ENCODE peak calls at places on chromosomes 6 and 20, in six cellular contexts. I is transverse colon, T is AG04449, S is esophagus squamous epithelium, B is mammary epithelial cell, C is suprapubic skin. X is an unnamed sample.

GRCh38 chr6:145844933-145845531 is 30.4 kb upstream of the FBXO30 start:
- DNase-seq in I (no peak), T (no peak), S (no peak), B (no peak), C (no peak), X (no peak)

GRCh38 chr6:169545956-169546355 is 155.9 kb downstream of the WDR27 start:
- DNase-seq in I (no peak), T (no peak), S (no peak), B (no peak), C (no peak), X (no peak)

GRCh38 chr6:81126150-81126549 is 626.3 kb downstream of the TENT5A start:
- DNase-seq in I (no peak), T (no peak), S (no peak), B (no peak), C (no peak), X (no peak)

GRCh38 chr20:8860011-8860495 is 208.8 kb upstream of the PLCB4 start:
- DNase-seq in I (no peak), T (peak), S (no peak), B (peak), C (no peak), X (no peak)

GRCh38 chr6:3228791-3229565 is 1.5 kb upstream of the TUBB2B start:
- DNase-seq in I (no peak), T (no peak), S (no peak), B (no peak), C (no peak), X (no peak)

GRCh38 chr6:111861321-111861938 is 11.8 kb downstream of the FYN start:
- DNase-seq in I (no peak), T (no peak), S (no peak), B (no peak), C (no peak), X (no peak)

GRCh38 chr20:37257993-37258392 is 3.6 kb downstream of the GHRH start:
- DNase-seq in I (no peak), T (no peak), S (no peak), B (no peak), C (no peak), X (no peak)

GRCh38 chr20:51196991-51197651 is 174.2 kb upstream of the KCNG1 start:
- DNase-seq in I (no peak), T (no peak), S (no peak), B (no peak), C (no peak), X (no peak)

GRCh38 chr20:62580733-62581132 is 61.6 kb upstream of the SLCO4A1 start:
- DNase-seq in I (no peak), T (no peak), S (no peak), B (no peak), C (no peak), X (no peak)

GRCh38 chr20:21571841-21572690 is 58.2 kb upstream of the NKX2-2 start:
- DNase-seq in I (no peak), T (no peak), S (no peak), B (no peak), C (no peak), X (no peak)

GRCh38 chr6:26232950-26233607 is 131.9 kb upstream of the BTN3A2 start:
- DNase-seq in I (no peak), T (no peak), S (no peak), B (peak), C (no peak), X (no peak)

GRCh38 chr6:42390228-42390934 is 61.3 kb downstream of the TRERF1 start:
- DNase-seq in I (peak), T (no peak), S (no peak), B (no peak), C (peak), X (no peak)

GRCh38 chr6:12381587-12381986 is 91.4 kb downstream of the EDN1 start:
- DNase-seq in I (no peak), T (no peak), S (no peak), B (peak), C (no peak), X (no peak)

GRCh38 chr20:45341579-45341938 is 6.7 kb downstream of the SDC4 start:
- DNase-seq in I (no peak), T (no peak), S (no peak), B (no peak), C (no peak), X (no peak)

GRCh38 chr20:32437391-32438074 is 79.4 kb downstream of the ASXL1 start:
- DNase-seq in I (no peak), T (no peak), S (no peak), B (no peak), C (no peak), X (no peak)
- TF ChIP-seq CTCF in I (no peak), T (no peak), S (no peak), B (peak), C (no peak), X (peak)

GRCh38 chr6:44645276-44645675 is 257.8 kb downstream of the CDC5L start:
- DNase-seq in I (no peak), T (no peak), S (no peak), B (no peak), C (no peak), X (no peak)
- TF ChIP-seq CTCF in I (no peak), T (no peak), S (no peak), B (no peak), C (no peak), X (peak)

GRCh38 chr6:36915599-36915998 is 29.8 kb downstream of the C6orf89 start:
- DNase-seq in I (no peak), T (no peak), S (no peak), B (no peak), C (no peak), X (no peak)

GRCh38 chr6:36911946-36912555 is 26.3 kb downstream of the C6orf89 start:
- DNase-seq in I (no peak), T (no peak), S (no peak), B (no peak), C (no peak), X (no peak)

GRCh38 chr6:36913082-36913481 is 27.3 kb downstream of the C6orf89 start:
- DNase-seq in I (no peak), T (no peak), S (no peak), B (no peak), C (no peak), X (no peak)

GRCh38 chr6:36914227-36914794 is 28.6 kb downstream of the C6orf89 start:
- DNase-seq in I (peak), T (no peak), S (no peak), B (peak), C (no peak), X (no peak)

DNA sequence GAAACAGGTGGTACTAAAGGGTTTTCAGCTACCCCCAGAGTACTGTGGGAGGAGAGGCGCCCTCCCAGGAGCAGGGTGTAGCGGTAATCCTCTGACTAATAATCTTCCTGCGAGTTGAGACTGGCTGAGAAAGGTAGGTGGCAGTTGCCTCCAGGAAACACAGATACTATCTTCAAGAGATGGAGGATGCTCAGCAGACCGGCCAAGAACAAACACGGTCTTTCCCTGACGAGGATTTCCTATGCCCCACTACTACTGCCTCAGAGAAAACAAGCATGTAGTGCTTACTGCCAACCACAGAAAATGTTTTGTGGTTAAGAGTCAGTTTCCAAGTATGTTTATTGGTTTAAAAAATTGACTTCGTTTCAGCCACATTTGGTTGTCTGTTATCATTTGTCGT is 26.8 kb downstream of the C6orf89 start:
- DNase-seq in I (peak), T (peak), S (no peak), B (peak), C (no peak), X (no peak)
- TF ChIP-seq CTCF in I (no peak), T (no peak), S (no peak), B (no peak), C (peak), X (no peak)

GRCh38 chr20:48448601-48449384 is 379.0 kb downstream of the PREX1 start:
- DNase-seq in I (no peak), T (no peak), S (no peak), B (no peak), C (no peak), X (no peak)
- TF ChIP-seq CTCF in I (no peak), T (no peak), S (no peak), B (no peak), C (no peak), X (peak)

DNA sequence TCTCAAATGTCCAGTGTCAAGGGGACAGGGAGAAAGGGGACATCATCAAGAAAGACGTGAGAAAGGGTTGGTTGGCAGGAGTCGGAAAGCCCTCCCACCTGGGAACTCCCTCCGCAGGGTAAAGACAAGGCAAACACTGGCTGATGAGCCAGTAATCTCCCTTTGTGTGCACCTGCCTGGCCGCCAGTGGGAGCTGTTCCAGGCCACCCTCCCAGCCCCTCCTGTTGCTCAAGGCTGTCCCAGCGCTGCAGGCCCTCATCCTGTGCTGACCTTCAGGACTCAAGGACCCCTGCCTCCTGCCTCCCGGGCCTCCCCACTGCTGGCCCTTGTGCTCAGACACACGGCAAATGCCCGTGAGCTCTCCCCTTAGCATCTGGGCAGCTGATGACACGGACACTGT is 7.4 kb downstream of the FRMD1 start:
- DNase-seq in I (no peak), T (no peak), S (no peak), B (no peak), C (no peak), X (no peak)
- TF ChIP-seq CTCF in I (no peak), T (no peak), S (no peak), B (no peak), C (no peak), X (peak)

GRCh38 chr6:16285467-16286150 is 47.2 kb downstream of the GMPR start:
- DNase-seq in I (no peak), T (no peak), S (no peak), B (no peak), C (no peak), X (no peak)

GRCh38 chr6:16288163-16288562 is 49.8 kb downstream of the GMPR start:
- DNase-seq in I (no peak), T (no peak), S (no peak), B (no peak), C (no peak), X (no peak)

GRCh38 chr6:16282370-16282769 is 44.0 kb downstream of the GMPR start:
- DNase-seq in I (no peak), T (no peak), S (no peak), B (no peak), C (no peak), X (no peak)

GRCh38 chr6:16284472-16284871 is 46.1 kb downstream of the GMPR start:
- DNase-seq in I (no peak), T (no peak), S (no peak), B (no peak), C (no peak), X (no peak)

DNA sequence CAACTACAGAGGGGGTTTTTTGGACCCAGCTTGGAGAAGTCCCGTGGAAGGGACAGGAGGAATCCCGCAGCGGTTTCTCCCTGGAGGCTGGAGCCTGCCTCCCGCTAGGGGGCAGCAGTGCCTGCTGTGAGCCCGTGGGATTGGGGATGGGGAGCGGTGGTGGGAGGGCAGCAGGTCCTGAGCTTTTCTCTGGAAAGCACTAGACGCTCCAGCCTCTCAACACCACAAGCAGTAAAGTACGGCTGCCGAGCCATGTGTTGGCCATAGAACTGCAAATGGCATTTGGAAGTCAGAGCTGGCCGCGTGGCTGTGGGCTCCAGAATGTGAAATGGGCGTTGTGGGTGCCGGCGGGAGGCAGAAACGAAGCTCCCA is 47.8 kb downstream of the GMPR start:
- DNase-seq in I (no peak), T (no peak), S (no peak), B (no peak), C (no peak), X (no peak)
- TF ChIP-seq CTCF in I (peak), T (peak), S (no peak), B (peak), C (peak), X (peak)

DNA sequence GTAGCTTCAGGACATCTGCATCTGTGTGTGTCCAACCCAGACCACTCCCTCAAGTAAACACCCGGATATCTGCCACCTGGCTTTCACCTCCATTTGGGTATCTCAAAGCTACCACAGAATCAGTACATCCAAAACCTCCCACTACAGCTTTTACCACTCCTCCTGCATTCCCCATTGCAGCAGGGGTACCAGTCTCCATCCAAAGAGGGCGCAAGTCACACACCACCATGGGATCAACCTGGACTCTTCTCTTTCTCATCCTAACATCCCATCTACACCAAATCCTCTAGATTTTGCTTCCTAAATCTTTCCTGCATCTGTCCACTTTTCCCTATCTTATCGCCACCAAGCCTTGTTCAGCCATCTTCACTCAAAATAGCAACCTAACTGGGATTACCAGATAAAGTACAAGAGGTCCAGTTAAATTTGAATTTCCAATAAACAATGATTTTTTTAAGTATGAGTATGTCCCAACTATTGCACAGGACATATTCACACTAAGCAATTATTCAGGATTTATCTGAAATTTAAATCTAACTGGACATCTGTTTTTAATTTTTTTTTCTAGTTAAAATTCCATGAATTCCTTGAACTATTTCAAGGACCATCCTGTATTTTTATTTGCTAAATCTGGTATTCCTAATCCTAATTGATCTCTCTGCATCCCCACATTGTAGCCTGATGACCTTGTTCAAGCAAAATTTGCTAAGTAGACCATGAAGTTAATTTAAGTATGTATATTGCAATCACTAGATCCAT is 164.3 kb upstream of the MLN start:
- DNase-seq in I (peak), T (no peak), S (no peak), B (no peak), C (peak), X (peak)
- TF ChIP-seq CTCF in I (no peak), T (peak), S (no peak), B (no peak), C (no peak), X (peak)

DNA sequence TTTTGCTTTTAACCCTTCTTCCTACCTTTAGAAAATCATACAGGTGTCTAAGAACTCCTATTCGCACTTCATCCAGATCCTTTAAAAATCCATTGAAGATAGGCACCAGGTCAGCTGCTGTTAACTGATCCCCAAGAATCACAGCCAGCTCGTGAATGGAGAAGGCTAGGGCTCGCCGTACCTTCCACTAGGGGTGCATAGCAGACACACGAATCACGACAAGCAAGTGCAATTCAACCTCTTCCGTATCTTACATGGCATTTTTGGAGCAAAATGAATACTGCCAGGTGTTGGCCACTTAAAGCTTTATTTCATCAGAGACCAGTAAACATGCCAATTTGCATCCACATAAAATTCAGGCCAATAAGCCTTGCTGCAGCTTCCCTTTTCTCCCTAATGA is 10.8 kb upstream of the ANKRD60 start:
- DNase-seq in I (no peak), T (no peak), S (no peak), B (no peak), C (no peak), X (no peak)
- TF ChIP-seq CTCF in I (no peak), T (no peak), S (no peak), B (no peak), C (no peak), X (no peak)